ENCODE peak calls at places on chromosomes 1 and 21, in ten cellular contexts. One of them, this sample, is unnamed.

GRCh38 chr1:101540161-101540560 is 303.3 kb downstream of the S1PR1 start:
- DNase-seq in tibial artery: no peak
- DNase-seq in heart left ventricle: no peak
- DNase-seq in right lobe of liver: no peak
- DNase-seq in hepatocyte: no peak
- DNase-seq in left lung: no peak
- DNase-seq in Panc1: no peak
- DNase-seq in stomach: no peak
- DNase-seq in left ventricle myocardium inferior: no peak
- DNase-seq in upper lobe of right lung: no peak
- DNase-seq in this sample: no peak

GRCh38 chr1:100290291-100290690 is 24.3 kb downstream of the RTCA start:
- DNase-seq in left ventricle myocardium inferior: no peak
- DNase-seq in upper lobe of right lung: no peak
- DNase-seq in right lobe of liver: no peak
- DNase-seq in stomach: no peak
- DNase-seq in hepatocyte: peak; percentile 8
- DNase-seq in heart left ventricle: no peak
- DNase-seq in left lung: no peak
- DNase-seq in Panc1: no peak
- DNase-seq in tibial artery: no peak
- DNase-seq in this sample: no peak

GRCh38 chr1:89962024-89962741 is 32.7 kb upstream of the ZNF326 start:
- DNase-seq in upper lobe of right lung: no peak
- DNase-seq in hepatocyte: no peak
- DNase-seq in right lobe of liver: no peak
- DNase-seq in Panc1: no peak
- DNase-seq in left lung: no peak
- DNase-seq in left ventricle myocardium inferior: no peak
- DNase-seq in stomach: no peak
- DNase-seq in heart left ventricle: no peak
- DNase-seq in tibial artery: no peak
- DNase-seq in this sample: no peak

GRCh38 chr1:10696977-10697376 is 99.5 kb downstream of the CASZ1 start:
- DNase-seq in tibial artery: no peak
- DNase-seq in stomach: no peak
- DNase-seq in Panc1: no peak
- DNase-seq in left ventricle myocardium inferior: no peak
- DNase-seq in right lobe of liver: no peak
- DNase-seq in heart left ventricle: no peak
- DNase-seq in upper lobe of right lung: no peak
- DNase-seq in left lung: no peak
- DNase-seq in hepatocyte: no peak
- DNase-seq in this sample: peak; percentile 74

GRCh38 chr1:232110281-232111090 is 483.9 kb downstream of the DISC1 start:
- DNase-seq in Panc1: no peak
- DNase-seq in heart left ventricle: peak; percentile 54
- DNase-seq in hepatocyte: peak; percentile 16
- DNase-seq in stomach: no peak
- DNase-seq in left ventricle myocardium inferior: no peak
- DNase-seq in tibial artery: no peak
- DNase-seq in upper lobe of right lung: no peak
- DNase-seq in left lung: no peak
- DNase-seq in right lobe of liver: no peak
- DNase-seq in this sample: no peak

GRCh38 chr1:47755368-47755990 is 241.7 kb downstream of the TRABD2B start:
- DNase-seq in right lobe of liver: peak; percentile 35
- DNase-seq in Panc1: peak; percentile 20
- DNase-seq in left ventricle myocardium inferior: no peak
- DNase-seq in stomach: peak; percentile 35
- DNase-seq in left lung: peak; percentile 85
- DNase-seq in hepatocyte: no peak
- DNase-seq in tibial artery: no peak
- DNase-seq in heart left ventricle: no peak
- DNase-seq in upper lobe of right lung: no peak
- DNase-seq in this sample: no peak

GRCh38 chr21:38956791-38957571 is 151.3 kb downstream of the ETS2 start:
- DNase-seq in left ventricle myocardium inferior: no peak
- DNase-seq in upper lobe of right lung: no peak
- DNase-seq in left lung: no peak
- DNase-seq in heart left ventricle: no peak
- DNase-seq in Panc1: no peak
- DNase-seq in stomach: peak; percentile 61
- DNase-seq in hepatocyte: peak; percentile 50
- DNase-seq in right lobe of liver: peak; percentile 32
- DNase-seq in tibial artery: no peak
- DNase-seq in this sample: peak; percentile 89

GRCh38 chr1:6512908-6513280 is 21.4 kb upstream of the PLEKHG5 start:
- DNase-seq in hepatocyte: no peak
- DNase-seq in right lobe of liver: no peak
- DNase-seq in left ventricle myocardium inferior: no peak
- DNase-seq in tibial artery: no peak
- DNase-seq in Panc1: no peak
- DNase-seq in heart left ventricle: peak; percentile 40
- DNase-seq in left lung: peak; percentile 65
- DNase-seq in stomach: no peak
- DNase-seq in upper lobe of right lung: no peak
- DNase-seq in this sample: no peak

GRCh38 chr1:226120398-226120797 is 57.9 kb downstream of the H3-3A start:
- DNase-seq in hepatocyte: no peak
- DNase-seq in heart left ventricle: no peak
- DNase-seq in Panc1: no peak
- DNase-seq in left lung: no peak
- DNase-seq in tibial artery: no peak
- DNase-seq in stomach: no peak
- DNase-seq in left ventricle myocardium inferior: no peak
- DNase-seq in right lobe of liver: no peak
- DNase-seq in upper lobe of right lung: no peak
- DNase-seq in this sample: no peak

GRCh38 chr1:239872554-239872953 is 219.1 kb upstream of the FMN2 start:
- DNase-seq in hepatocyte: no peak
- DNase-seq in heart left ventricle: no peak
- DNase-seq in tibial artery: no peak
- DNase-seq in right lobe of liver: no peak
- DNase-seq in left ventricle myocardium inferior: no peak
- DNase-seq in upper lobe of right lung: no peak
- DNase-seq in left lung: no peak
- DNase-seq in Panc1: no peak
- DNase-seq in stomach: no peak
- DNase-seq in this sample: no peak

GRCh38 chr1:33314371-33314893 is 6.5 kb downstream of the A3GALT2 start:
- DNase-seq in hepatocyte: no peak
- DNase-seq in upper lobe of right lung: peak; percentile 37
- DNase-seq in Panc1: no peak
- DNase-seq in left lung: no peak
- DNase-seq in right lobe of liver: no peak
- DNase-seq in tibial artery: no peak
- DNase-seq in heart left ventricle: no peak
- DNase-seq in stomach: no peak
- DNase-seq in left ventricle myocardium inferior: no peak
- DNase-seq in this sample: no peak

GRCh38 chr1:227268943-227269342 is 49.3 kb downstream of the CDC42BPA start:
- DNase-seq in stomach: no peak
- DNase-seq in hepatocyte: no peak
- DNase-seq in left lung: no peak
- DNase-seq in upper lobe of right lung: no peak
- DNase-seq in right lobe of liver: no peak
- DNase-seq in tibial artery: no peak
- DNase-seq in Panc1: peak; percentile 5
- DNase-seq in heart left ventricle: no peak
- DNase-seq in left ventricle myocardium inferior: no peak
- DNase-seq in this sample: no peak

GRCh38 chr1:154328318-154329151 is 3.2 kb downstream of the ATP8B2 start:
- DNase-seq in left ventricle myocardium inferior: peak; percentile 85
- DNase-seq in left lung: peak; percentile 95
- DNase-seq in hepatocyte: peak; percentile 88
- DNase-seq in heart left ventricle: peak; percentile 93
- DNase-seq in Panc1: no peak
- DNase-seq in tibial artery: peak; percentile 97
- DNase-seq in right lobe of liver: peak; percentile 87
- DNase-seq in upper lobe of right lung: peak; percentile 94
- DNase-seq in stomach: peak; percentile 84
- DNase-seq in this sample: peak; percentile 89

GRCh38 chr21:44813727-44814126 is 4.1 kb downstream of the SUMO3 start:
- DNase-seq in left ventricle myocardium inferior: no peak
- DNase-seq in hepatocyte: no peak
- DNase-seq in right lobe of liver: no peak
- DNase-seq in tibial artery: no peak
- DNase-seq in left lung: no peak
- DNase-seq in stomach: no peak
- DNase-seq in Panc1: no peak
- DNase-seq in upper lobe of right lung: no peak
- DNase-seq in heart left ventricle: no peak
- DNase-seq in this sample: no peak

GRCh38 chr1:109850194-109850593 is 60.5 kb upstream of the CSF1 start:
- DNase-seq in left lung: no peak
- DNase-seq in stomach: no peak
- DNase-seq in upper lobe of right lung: no peak
- DNase-seq in heart left ventricle: no peak
- DNase-seq in tibial artery: no peak
- DNase-seq in right lobe of liver: no peak
- DNase-seq in Panc1: no peak
- DNase-seq in hepatocyte: no peak
- DNase-seq in left ventricle myocardium inferior: no peak
- DNase-seq in this sample: no peak

GRCh38 chr1:50214764-50215163 is 106.0 kb downstream of the ELAVL4 start:
- DNase-seq in left lung: peak; percentile 39
- DNase-seq in upper lobe of right lung: no peak
- DNase-seq in right lobe of liver: peak; percentile 77
- DNase-seq in left ventricle myocardium inferior: no peak
- DNase-seq in hepatocyte: peak; percentile 56
- DNase-seq in Panc1: no peak
- DNase-seq in tibial artery: no peak
- DNase-seq in heart left ventricle: no peak
- DNase-seq in stomach: no peak
- DNase-seq in this sample: no peak

GRCh38 chr1:241677171-241677570 is 25.1 kb downstream of the WDR64 start:
- DNase-seq in right lobe of liver: no peak
- DNase-seq in Panc1: no peak
- DNase-seq in upper lobe of right lung: no peak
- DNase-seq in heart left ventricle: no peak
- DNase-seq in stomach: no peak
- DNase-seq in hepatocyte: no peak
- DNase-seq in tibial artery: no peak
- DNase-seq in left lung: no peak
- DNase-seq in left ventricle myocardium inferior: no peak
- DNase-seq in this sample: no peak

GRCh38 chr1:118791094-118791691 is 196.9 kb downstream of the TBX15 start:
- DNase-seq in stomach: no peak
- DNase-seq in Panc1: no peak
- DNase-seq in upper lobe of right lung: no peak
- DNase-seq in heart left ventricle: no peak
- DNase-seq in tibial artery: no peak
- DNase-seq in hepatocyte: no peak
- DNase-seq in left lung: no peak
- DNase-seq in right lobe of liver: no peak
- DNase-seq in left ventricle myocardium inferior: no peak
- DNase-seq in this sample: no peak
- H3K4me3 ChIP-seq in stomach: no peak overlapping the region
- H3K4me3 ChIP-seq in Panc1: no peak overlapping the region
- H3K4me3 ChIP-seq in upper lobe of right lung: no peak overlapping the region
- H3K4me3 ChIP-seq in heart left ventricle: no peak overlapping the region
- H3K4me3 ChIP-seq in tibial artery: no peak overlapping the region
- H3K4me3 ChIP-seq in hepatocyte: no peak overlapping the region
- H3K4me3 ChIP-seq in left lung: no peak overlapping the region
- H3K4me3 ChIP-seq in right lobe of liver: no peak overlapping the region
- H3K4me3 ChIP-seq in left ventricle myocardium inferior: no peak overlapping the region
- H3K4me3 ChIP-seq in this sample: no peak overlapping the region

DNA sequence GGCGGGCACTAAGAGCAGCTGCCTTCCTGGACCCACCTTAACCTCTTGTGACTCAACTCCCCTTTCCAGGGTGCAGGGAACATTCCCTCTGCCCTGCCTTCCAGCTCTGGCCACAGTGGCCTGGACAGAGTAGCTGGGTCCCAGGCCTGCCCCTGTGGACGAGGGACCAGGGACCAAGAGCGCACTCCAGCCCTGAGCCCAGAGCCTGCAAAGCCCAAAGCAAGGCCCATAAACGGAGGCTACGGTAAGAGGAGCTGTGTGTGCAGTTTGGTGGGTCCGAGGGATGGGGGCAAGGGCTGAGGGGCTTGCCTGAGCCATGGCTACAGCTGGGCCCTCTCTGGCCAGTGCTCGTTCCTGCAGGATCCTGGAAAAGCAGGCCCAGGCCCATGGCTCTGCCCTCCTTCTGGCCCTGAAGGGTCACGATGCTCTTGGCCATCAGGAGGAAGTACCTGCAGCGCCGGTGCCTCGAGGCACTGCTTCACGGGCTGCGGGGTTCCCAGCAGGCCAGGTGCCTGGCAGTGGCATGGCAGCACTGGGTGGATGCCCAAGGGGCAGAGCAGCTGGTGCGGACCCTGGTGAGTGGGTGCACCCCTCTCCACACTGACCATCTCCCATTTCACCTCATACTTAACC is 17.8 kb downstream of the MTHFR start:
- DNase-seq in left ventricle myocardium inferior: no peak
- DNase-seq in upper lobe of right lung: no peak
- DNase-seq in Panc1: no peak
- DNase-seq in stomach: no peak
- DNase-seq in left lung: peak; percentile 75
- DNase-seq in tibial artery: no peak
- DNase-seq in right lobe of liver: no peak
- DNase-seq in hepatocyte: no peak
- DNase-seq in heart left ventricle: no peak
- DNase-seq in this sample: no peak
- H3K4me1 ChIP-seq in left ventricle myocardium inferior: peaks cover 85% of the 10 kb centered on the region
- H3K4me1 ChIP-seq in upper lobe of right lung: peaks cover 81% of the 10 kb centered on the region
- H3K4me1 ChIP-seq in Panc1: peaks cover 13% of the 10 kb centered on the region
- H3K4me1 ChIP-seq in stomach: peaks cover 85% of the 10 kb centered on the region
- H3K4me1 ChIP-seq in left lung: peaks cover 63% of the 10 kb centered on the region
- H3K4me1 ChIP-seq in tibial artery: peaks cover 64% of the 10 kb centered on the region
- H3K4me1 ChIP-seq in right lobe of liver: peaks cover 6% of the 10 kb centered on the region
- H3K4me1 ChIP-seq in hepatocyte: peaks cover 51% of the 10 kb centered on the region
- H3K4me1 ChIP-seq in heart left ventricle: peaks cover 70% of the 10 kb centered on the region
- H3K4me1 ChIP-seq in this sample: peaks cover 18% of the 10 kb centered on the region

DNA sequence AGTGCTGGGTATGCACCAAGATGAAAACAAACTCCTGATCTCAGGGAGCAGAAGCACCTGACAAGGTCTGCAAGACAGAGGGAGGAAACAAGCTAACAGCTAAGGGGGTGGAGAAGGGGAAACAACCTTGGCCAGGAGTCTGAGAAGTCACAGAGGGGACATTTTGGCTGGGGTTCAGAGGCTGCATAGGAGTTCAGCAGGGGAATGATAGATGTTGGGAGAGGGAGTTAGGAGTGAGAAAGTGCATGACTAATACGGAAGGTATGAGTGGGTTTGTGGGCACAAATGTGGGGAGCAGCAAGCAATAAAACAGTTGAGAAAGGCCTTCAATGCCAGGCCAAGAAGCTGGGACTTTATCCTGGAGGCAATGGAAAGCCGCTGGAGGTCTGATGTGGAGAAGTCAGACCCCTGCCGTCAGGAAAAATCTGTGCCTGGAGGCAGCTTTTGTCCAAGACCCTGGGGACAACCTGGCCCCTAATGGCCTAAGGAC is 16.4 kb downstream of the EPHA2 start:
- DNase-seq in left ventricle myocardium inferior: no peak
- DNase-seq in heart left ventricle: no peak
- DNase-seq in stomach: no peak
- DNase-seq in upper lobe of right lung: no peak
- DNase-seq in left lung: no peak
- DNase-seq in hepatocyte: peak; percentile 62
- DNase-seq in right lobe of liver: no peak
- DNase-seq in Panc1: no peak
- DNase-seq in tibial artery: no peak
- DNase-seq in this sample: no peak
- H3K36me3 ChIP-seq in left ventricle myocardium inferior: peaks cover 45% of the 10 kb centered on the region
- H3K36me3 ChIP-seq in heart left ventricle: peaks cover 64% of the 10 kb centered on the region
- H3K36me3 ChIP-seq in stomach: peaks cover 41% of the 10 kb centered on the region
- H3K36me3 ChIP-seq in upper lobe of right lung: peaks cover 30% of the 10 kb centered on the region
- H3K36me3 ChIP-seq in left lung: no peaks in the 10 kb centered on the region
- H3K36me3 ChIP-seq in hepatocyte: no peaks in the 10 kb centered on the region
- H3K36me3 ChIP-seq in right lobe of liver: no peaks in the 10 kb centered on the region
- H3K36me3 ChIP-seq in Panc1: peaks cover 13% of the 10 kb centered on the region
- H3K36me3 ChIP-seq in tibial artery: peaks cover 32% of the 10 kb centered on the region
- H3K36me3 ChIP-seq in this sample: no peaks in the 10 kb centered on the region

GRCh38 chr1:170284425-170284824 is 138.7 kb downstream of the NTMT2 start:
- DNase-seq in left lung: no peak
- DNase-seq in heart left ventricle: no peak
- DNase-seq in stomach: no peak
- DNase-seq in tibial artery: no peak
- DNase-seq in upper lobe of right lung: no peak
- DNase-seq in right lobe of liver: no peak
- DNase-seq in Panc1: no peak
- DNase-seq in left ventricle myocardium inferior: no peak
- DNase-seq in hepatocyte: no peak
- DNase-seq in this sample: no peak
- H3K4me3 ChIP-seq in left lung: no peak overlapping the region
- H3K4me3 ChIP-seq in heart left ventricle: no peak overlapping the region
- H3K4me3 ChIP-seq in stomach: no peak overlapping the region
- H3K4me3 ChIP-seq in tibial artery: peak overlapping the region; percentile 5
- H3K4me3 ChIP-seq in upper lobe of right lung: no peak overlapping the region
- H3K4me3 ChIP-seq in right lobe of liver: no peak overlapping the region
- H3K4me3 ChIP-seq in Panc1: no peak overlapping the region
- H3K4me3 ChIP-seq in left ventricle myocardium inferior: no peak overlapping the region
- H3K4me3 ChIP-seq in hepatocyte: no peak overlapping the region
- H3K4me3 ChIP-seq in this sample: no peak overlapping the region

This sample was measured in uterus.